ENCODE peak calls at places on chromosomes 2 and 18, in five cellular contexts. F is T-helper 9 cell, S is thyroid gland, M is globus pallidus, B is HTR-8/SVneo. Y is an unnamed sample.
A peak's percentile ranks its signal among the peaks of the same experiment; 100 is the strongest.

GRCh38 chr2:107235491-107236254 is 349.7 kb upstream of the ST6GAL2 start:
- DNase-seq in F (no peak), S (no peak), M (no peak), B (no peak), Y (no peak)

GRCh38 chr18:22924589-22924988 is 8.5 kb upstream of the RBBP8 start:
- DNase-seq in F (no peak), S (no peak), M (no peak), B (no peak), Y (no peak)

GRCh38 chr2:194723446-194723845 is 933.6 kb upstream of the SLC39A10 start:
- DNase-seq in F (no peak), S (no peak), M (no peak), B (no peak), Y (no peak)

GRCh38 chr18:3498705-3499451 is 48.9 kb downstream of the TGIF1 start:
- DNase-seq in F (peak; percentile 1), S (peak; percentile 50), M (peak; percentile 24), B (no peak), Y (no peak)

GRCh38 chr2:215900203-215900611 is 113.1 kb downstream of the MREG start:
- DNase-seq in F (no peak), S (no peak), M (no peak), B (no peak), Y (no peak)

GRCh38 chr2:127564429-127565260 is 29.2 kb downstream of the MYO7B start:
- DNase-seq in F (no peak), S (no peak), M (no peak), B (no peak), Y (no peak)

GRCh38 chr2:238906254-238906935 is 58.5 kb downstream of the TWIST2 start:
- DNase-seq in F (no peak), S (no peak), M (no peak), B (no peak), Y (no peak)

GRCh38 chr2:199457147-199458016 is at the start of gene SATB2:
- DNase-seq in F (no peak), S (no peak), M (no peak), B (no peak), Y (peak; percentile 57)

GRCh38 chr18:76458522-76459311 is 36.3 kb downstream of the ZNF516 start:
- DNase-seq in F (no peak), S (no peak), M (no peak), B (no peak), Y (no peak)

GRCh38 chr18:9719421-9719981 is 11.4 kb downstream of the RAB31 start:
- DNase-seq in F (no peak), S (peak; percentile 96), M (no peak), B (peak; percentile 73), Y (no peak)

GRCh38 chr2:101961287-101962242 is 30.2 kb upstream of the IL1R2 start:
- DNase-seq in F (no peak), S (peak; percentile 73), M (peak; percentile 79), B (no peak), Y (peak; percentile 11)

GRCh38 chr18:49723648-49724180 is 89.6 kb downstream of the ACAA2 start:
- DNase-seq in F (no peak), S (peak; percentile 54), M (no peak), B (peak; percentile 20), Y (peak; percentile 39)

GRCh38 chr18:33201509-33201926 is 239.0 kb downstream of the CCDC178 start:
- DNase-seq in F (no peak), S (peak; percentile 44), M (peak; percentile 35), B (no peak), Y (no peak)

GRCh38 chr2:43448011-43448821 is 147.6 kb downstream of the THADA start:
- DNase-seq in F (no peak), S (no peak), M (no peak), B (no peak), Y (no peak)

GRCh38 chr2:64317712-64318475 is 136.1 kb upstream of the LGALSL start:
- DNase-seq in F (no peak), S (no peak), M (no peak), B (no peak), Y (no peak)